ENCODE peak calls at places on chromosomes 1 and 21, in seven cellular contexts. M, V, X, N, L, R and H are unnamed samples.

GRCh38 chr1:189657131-189657530 is 820.5 kb downstream of the BRINP3 start:
- DNase-seq in M (no peak), V (no peak), X (no peak), N (no peak), L (no peak), R (no peak), H (no peak)

GRCh38 chr1:2135425-2135824 is 59.1 kb downstream of the FAAP20 start:
- DNase-seq in M (peak), V (no peak), X (peak), N (peak), L (no peak), R (peak), H (no peak)

GRCh38 chr1:40274331-40274730 is 16.3 kb downstream of the ZMPSTE24 start:
- DNase-seq in M (no peak), V (no peak), X (no peak), N (no peak), L (no peak), R (no peak), H (no peak)

GRCh38 chr1:39129514-39129913 is 75.0 kb upstream of the MACF1 start:
- DNase-seq in M (no peak), V (no peak), X (no peak), N (no peak), L (no peak), R (no peak), H (no peak)

GRCh38 chr21:36917487-36918158 is 48.8 kb downstream of the HLCS start:
- DNase-seq in M (no peak), V (peak), X (peak), N (peak), L (no peak), R (no peak), H (no peak)

GRCh38 chr21:14773777-14774345 is 227.7 kb upstream of the SAMSN1 start:
- DNase-seq in M (peak), V (no peak), X (peak), N (peak), L (peak), R (no peak), H (no peak)

GRCh38 chr1:110897685-110898084 is 24.7 kb downstream of the CD53 start:
- DNase-seq in M (no peak), V (no peak), X (no peak), N (no peak), L (no peak), R (no peak), H (no peak)

GRCh38 chr1:108881369-108881768 is 4.6 kb downstream of the GPSM2 start:
- DNase-seq in M (no peak), V (no peak), X (no peak), N (no peak), L (no peak), R (no peak), H (no peak)

GRCh38 chr1:46466477-46467182 is 23.0 kb upstream of the DMBX1 start:
- DNase-seq in M (no peak), V (peak), X (no peak), N (peak), L (peak), R (no peak), H (no peak)

GRCh38 chr1:228404107-228404720 is 2.4 kb downstream of the TRIM11 start:
- DNase-seq in M (no peak), V (no peak), X (no peak), N (no peak), L (no peak), R (no peak), H (no peak)

GRCh38 chr1:51928896-51929295 is 50.4 kb upstream of the NRDC start:
- DNase-seq in M (no peak), V (no peak), X (no peak), N (no peak), L (no peak), R (no peak), H (no peak)

GRCh38 chr1:7621334-7622219 is 149.5 kb upstream of the VAMP3 start:
- DNase-seq in M (no peak), V (no peak), X (no peak), N (no peak), L (no peak), R (peak), H (no peak)

GRCh38 chr1:238642231-238642630 is 744.1 kb upstream of the CHRM3 start:
- DNase-seq in M (no peak), V (no peak), X (no peak), N (no peak), L (no peak), R (no peak), H (no peak)

GRCh38 chr21:15080504-15080903 is 15.7 kb upstream of the NRIP1 start:
- DNase-seq in M (no peak), V (no peak), X (no peak), N (no peak), L (no peak), R (no peak), H (no peak)

GRCh38 chr1:160123726-160124125 is 8.2 kb downstream of the ATP1A2 start:
- DNase-seq in M (no peak), V (no peak), X (no peak), N (no peak), L (no peak), R (no peak), H (no peak)

DNA sequence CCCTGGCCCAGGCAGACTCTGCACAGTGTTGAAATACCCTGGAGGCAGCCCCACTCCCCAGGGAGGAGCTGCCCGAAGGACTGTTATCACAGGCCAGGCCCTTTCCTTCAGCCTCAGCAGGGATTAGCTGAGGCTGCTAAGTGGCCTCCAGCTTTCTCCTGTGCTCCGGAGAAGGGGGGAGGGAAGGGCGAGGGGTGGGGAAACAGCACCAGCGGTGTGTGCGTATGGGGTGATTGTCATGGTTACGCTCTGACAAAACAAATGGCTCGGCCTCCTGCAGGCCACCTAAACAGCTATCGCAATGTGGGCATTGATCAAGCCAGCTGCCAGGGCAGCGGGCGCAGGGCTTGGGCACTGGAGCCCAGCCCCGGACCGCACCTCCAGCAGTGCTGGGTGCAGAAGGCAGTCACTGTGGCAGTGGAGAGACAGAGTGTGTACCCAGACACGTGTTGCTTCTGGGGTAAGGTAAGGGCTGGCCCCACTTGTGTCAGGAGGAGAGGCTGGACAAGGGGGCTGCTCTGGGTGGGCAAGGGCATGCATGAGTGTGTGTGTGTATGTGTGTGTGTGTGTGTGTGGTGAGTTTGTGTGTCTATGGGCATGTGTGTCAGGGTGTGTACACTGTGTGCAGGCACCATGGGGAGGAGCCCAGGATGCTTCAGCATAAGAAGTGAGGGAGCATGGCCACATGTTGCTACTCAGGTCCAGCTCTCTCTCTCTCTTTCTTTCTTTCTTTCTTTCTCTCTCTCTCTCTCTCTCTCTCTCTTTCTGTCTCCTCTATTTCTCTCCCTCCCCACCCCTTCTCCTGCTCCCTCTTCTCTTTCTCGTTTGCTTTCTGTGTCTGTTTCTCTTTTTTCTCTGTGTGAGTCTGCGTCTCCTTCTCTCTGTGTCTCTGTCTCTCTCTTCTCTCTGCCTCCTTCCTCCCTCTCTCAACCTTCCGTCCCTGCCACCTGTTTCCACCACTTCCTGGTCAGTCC is at the start of gene VWA5B1:
- DNase-seq in M (no peak), V (no peak), X (no peak), N (no peak), L (peak), R (no peak), H (no peak)
- TF ChIP-seq POLR2A in M (no peak), V (no peak), X (no peak), N (no peak), L (no peak), R (no peak), H (no peak)

DNA sequence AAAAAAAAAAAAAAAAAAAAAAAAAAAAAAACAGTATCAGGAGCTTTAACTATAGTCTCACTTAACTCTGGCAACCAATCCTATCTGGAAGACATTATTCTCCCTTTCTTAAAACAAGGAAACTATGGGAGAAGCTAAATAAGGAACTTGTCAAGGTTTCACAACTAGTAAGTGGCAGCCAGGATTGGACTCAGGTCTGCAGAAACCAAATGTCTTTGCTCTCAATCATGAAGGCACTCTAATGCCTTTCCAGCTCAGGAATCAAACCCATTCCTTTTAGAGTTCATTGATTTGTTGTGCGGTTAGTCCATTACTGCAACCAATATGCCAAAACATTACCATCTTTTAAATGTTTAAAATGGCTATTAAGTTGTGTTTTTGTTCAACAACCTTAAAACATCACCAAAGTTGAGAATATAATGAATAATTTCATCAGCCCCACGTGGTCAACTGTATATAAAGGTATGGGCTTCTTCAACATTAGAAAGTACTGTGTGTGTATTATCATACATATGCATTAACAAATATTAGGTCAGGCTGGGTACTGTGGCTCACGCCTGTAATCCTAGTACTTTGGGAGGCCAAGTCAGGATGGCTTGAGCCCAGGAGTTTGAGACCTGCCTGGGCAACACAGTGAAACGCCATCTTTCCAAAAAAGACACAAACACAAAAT is 1.5 kb downstream of the EPRS1 start:
- DNase-seq in M (no peak), V (no peak), X (peak), N (no peak), L (no peak), R (no peak), H (no peak)
- TF ChIP-seq EP300 in M (no peak), V (no peak), X (no peak), N (no peak), L (no peak), R (no peak), H (no peak)

DNA sequence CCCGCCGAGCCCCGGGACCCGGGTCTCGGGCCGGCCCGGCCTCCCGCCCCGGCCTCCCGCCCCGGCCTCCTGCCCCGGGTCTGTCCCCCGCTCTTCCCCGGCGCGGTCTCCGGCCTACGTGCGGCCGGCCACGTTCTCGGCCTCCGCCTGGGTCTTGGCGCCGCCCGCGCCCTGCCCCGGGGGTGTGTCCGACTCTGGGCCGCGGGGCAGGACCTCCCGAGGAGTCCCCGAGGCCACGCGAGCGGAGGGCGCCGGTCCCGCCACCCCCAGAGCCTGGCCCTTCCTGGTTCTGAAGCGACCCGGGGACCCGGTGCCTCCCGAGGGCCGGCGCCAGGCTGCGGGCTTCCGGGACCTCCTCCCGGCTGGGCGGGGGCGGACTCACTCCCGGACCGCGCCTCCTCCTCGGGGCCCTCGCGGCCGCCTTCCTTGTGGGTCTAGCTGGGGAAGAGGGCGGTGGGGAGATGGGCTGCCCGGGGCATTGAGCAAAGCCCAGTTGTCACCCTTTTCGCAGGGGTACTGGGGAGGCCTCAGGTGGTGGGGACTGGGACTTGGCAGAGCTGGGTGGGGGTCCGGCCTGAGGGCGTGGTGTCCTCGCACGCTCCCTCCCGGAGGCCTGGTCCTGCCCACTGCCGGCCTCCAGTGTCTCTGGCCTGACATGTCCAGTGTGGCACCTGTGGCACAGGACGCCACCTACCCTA is 558 bp downstream of the PFKL start:
- DNase-seq in M (peak), V (peak), X (peak), N (peak), L (peak), R (peak), H (peak)
- TF ChIP-seq POLR2A in M (no peak), V (no peak), X (peak), N (no peak), L (peak), R (no peak), H (no peak)

GRCh38 chr1:83671586-83671985 is 327.3 kb downstream of the TTLL7 start:
- DNase-seq in M (no peak), V (no peak), X (no peak), N (no peak), L (no peak), R (no peak), H (no peak)

GRCh38 chr1:83673287-83673686 is 325.6 kb downstream of the TTLL7 start:
- DNase-seq in M (no peak), V (no peak), X (no peak), N (no peak), L (no peak), R (no peak), H (no peak)

GRCh38 chr1:83676106-83676505 is 322.8 kb downstream of the TTLL7 start:
- DNase-seq in M (no peak), V (no peak), X (no peak), N (no peak), L (no peak), R (no peak), H (no peak)

DNA sequence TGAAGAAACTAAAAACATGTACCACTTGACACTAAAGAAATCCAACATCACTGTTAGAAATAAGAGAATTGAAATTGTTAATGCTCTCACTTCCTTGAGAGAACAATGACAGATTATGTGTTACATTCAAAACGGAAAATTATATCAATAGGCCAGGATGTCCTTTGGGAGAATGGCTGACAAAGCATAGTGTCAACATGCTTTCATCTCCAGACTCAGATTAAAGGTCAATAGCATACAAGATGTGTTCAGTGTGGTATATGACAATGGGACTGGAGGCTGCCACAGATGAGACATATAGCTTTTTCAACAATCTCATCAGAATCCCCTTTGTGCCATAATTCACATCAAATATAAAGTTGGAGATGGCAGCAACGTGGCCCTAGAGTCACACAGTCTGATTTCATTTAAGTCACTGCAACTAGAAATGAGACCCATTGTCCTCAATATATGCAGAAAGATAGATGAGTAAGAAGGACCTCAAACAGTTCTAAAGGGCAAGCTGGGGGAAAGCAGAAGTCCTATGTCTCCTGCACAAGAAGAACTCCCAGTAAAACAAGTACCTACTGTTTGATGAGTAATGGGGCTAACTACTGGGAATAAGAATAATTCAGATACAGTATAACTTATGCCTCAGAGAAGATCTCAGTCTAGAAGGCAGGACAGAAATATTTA is 327.9 kb downstream of the TTLL7 start:
- DNase-seq in M (no peak), V (no peak), X (no peak), N (no peak), L (no peak), R (no peak), H (no peak)
- TF ChIP-seq EP300 in M (no peak), V (no peak), X (no peak), N (no peak), L (no peak), R (no peak), H (no peak)

GRCh38 chr21:39531777-39532333 is 80.1 kb downstream of the SH3BGR start:
- DNase-seq in M (no peak), V (no peak), X (no peak), N (no peak), L (no peak), R (no peak), H (no peak)
- TF ChIP-seq POLR2A in M (no peak), V (no peak), X (no peak), N (no peak), L (no peak), R (no peak), H (no peak)

GRCh38 chr1:36517415-36517814 is 34.7 kb upstream of the CSF3R start:
- DNase-seq in M (no peak), V (no peak), X (no peak), N (no peak), L (peak), R (no peak), H (no peak)
- TF ChIP-seq EP300 in M (no peak), V (no peak), X (no peak), N (no peak), L (peak), R (no peak), H (no peak)

GRCh38 chr1:149846600-149847466 is 52.5 kb upstream of the BOLA1 start:
- DNase-seq in M (no peak), V (no peak), X (no peak), N (no peak), L (no peak), R (no peak), H (no peak)

GRCh38 chr1:149846042-149846441 is 53.3 kb upstream of the BOLA1 start:
- DNase-seq in M (no peak), V (no peak), X (no peak), N (no peak), L (no peak), R (no peak), H (no peak)

GRCh38 chr1:149844650-149845255 is 54.6 kb upstream of the BOLA1 start:
- DNase-seq in M (peak), V (no peak), X (no peak), N (no peak), L (no peak), R (no peak), H (no peak)

GRCh38 chr1:149844096-149844495 is 55.3 kb upstream of the BOLA1 start:
- DNase-seq in M (no peak), V (peak), X (peak), N (no peak), L (peak), R (no peak), H (no peak)

GRCh38 chr1:149845416-149845815 is 54.0 kb upstream of the BOLA1 start:
- DNase-seq in M (peak), V (no peak), X (no peak), N (no peak), L (no peak), R (no peak), H (no peak)
- TF ChIP-seq POLR2A in M (no peak), V (no peak), X (no peak), N (no peak), L (peak), R (no peak), H (no peak)

GRCh38 chr1:116586741-116587143 is 15.9 kb upstream of the CD58 start:
- DNase-seq in M (no peak), V (no peak), X (no peak), N (no peak), L (no peak), R (no peak), H (no peak)
- TF ChIP-seq EP300 in M (no peak), V (no peak), X (no peak), N (no peak), L (no peak), R (no peak), H (no peak)